ENCODE peak calls at places on chromosomes 16 and 17, in four cellular contexts. X is kidney, T is B cell, W is left colon. O is an unnamed sample.

GRCh38 chr17:28963212-28963611 is 11.9 kb upstream of the PHF12 start:
- DNase-seq in X (peak), W (no peak), T (no peak), O (no peak)

GRCh38 chr16:78283668-78284251 is 184.3 kb downstream of the WWOX start:
- DNase-seq in X (no peak), T (no peak), W (no peak), O (no peak)

GRCh38 chr16:16042076-16042475 is 92.7 kb downstream of the ABCC1 start:
- DNase-seq in X (no peak), T (no peak), W (no peak), O (no peak)

GRCh38 chr17:80101946-80102706 is 745 bp downstream of the GAA start:
- DNase-seq in X (peak), T (peak), W (no peak), O (no peak)

GRCh38 chr16:13036600-13036999 is 135.2 kb downstream of the SHISA9 start:
- DNase-seq in X (no peak), W (no peak), T (no peak), O (no peak)

GRCh38 chr17:36592711-36593321 is 1.1 kb downstream of the DHRS11 start:
- DNase-seq in T (no peak), W (peak), X (no peak), O (no peak)

GRCh38 chr16:25009822-25010221 is 5.3 kb downstream of the ARHGAP17 start:
- DNase-seq in W (no peak), T (no peak), X (no peak), O (no peak)

GRCh38 chr17:37220609-37220953 is 155.2 kb upstream of the C17orf78 start:
- DNase-seq in T (no peak), X (no peak), W (no peak), O (peak)

GRCh38 chr16:79928142-79928735 is 327.7 kb upstream of the MAF start:
- DNase-seq in W (peak), T (no peak), X (no peak), O (no peak)

GRCh38 chr17:2266045-2266864 is 37.3 kb downstream of the SMG6 start:
- DNase-seq in W (peak), T (peak), X (no peak), O (no peak)

GRCh38 chr16:1429631-1430030 is 1.2 kb upstream of the PERCC1 start:
- DNase-seq in T (peak), W (no peak), X (peak), O (no peak)

GRCh38 chr16:397135-397661 is at the start of gene NME4:
- DNase-seq in T (peak), W (no peak), X (peak), O (no peak)

GRCh38 chr17:12545877-12546513 is 119.7 kb upstream of the MYOCD start:
- DNase-seq in X (no peak), W (no peak), T (peak), O (no peak)

GRCh38 chr16:11023640-11024039 is 79.3 kb downstream of the CLEC16A start:
- DNase-seq in W (no peak), T (no peak), X (no peak), O (no peak)

GRCh38 chr17:34663714-34664113 is 84.3 kb downstream of the TMEM132E start:
- DNase-seq in W (no peak), T (no peak), X (no peak), O (no peak)

O was measured in hypothalamus.